ENCODE peak calls at places on chromosomes 3 and 15, in four cellular contexts. X is Calu3, E is activated B cell treated with CpG ODN at 0.5 μM for 24 hours, N is SJSA1. I is an unnamed sample.
A peak's percentile ranks its signal among the peaks of the same experiment; 100 is the strongest.

GRCh38 chr3:178189854-178190253 is 346.4 kb upstream of the KCNMB2 start:
- DNase-seq in X (no peak), E (no peak), N (no peak), I (no peak)

GRCh38 chr15:25469377-25469776 is 30.6 kb upstream of the UBE3A start:
- DNase-seq in X (no peak), E (no peak), N (no peak), I (no peak)

GRCh38 chr15:28945626-28946215 is 59.9 kb downstream of the APBA2 start:
- DNase-seq in X (no peak), E (no peak), N (peak; percentile 16), I (no peak)

GRCh38 chr15:76203766-76204557 is 107.3 kb downstream of the ETFA start:
- DNase-seq in X (no peak), E (no peak), N (no peak), I (no peak)

GRCh38 chr15:66405605-66406004 is 18.9 kb downstream of the MAP2K1 start:
- DNase-seq in X (no peak), E (no peak), N (no peak), I (no peak)

GRCh38 chr3:183230826-183231225 is 22.2 kb upstream of the B3GNT5 start:
- DNase-seq in X (no peak), E (no peak), N (no peak), I (no peak)

GRCh38 chr3:43346990-43347749 is 60.8 kb downstream of the SNRK start:
- DNase-seq in X (no peak), E (no peak), N (no peak), I (no peak)

GRCh38 chr3:149424921-149425320 is 47.5 kb upstream of the TM4SF1 start:
- DNase-seq in X (no peak), E (no peak), N (no peak), I (no peak)

GRCh38 chr3:80252113-80252512 is 484.3 kb upstream of the ROBO1 start:
- DNase-seq in X (no peak), E (no peak), N (no peak), I (no peak)

GRCh38 chr3:94069242-94069813 is 6.5 kb downstream of the NSUN3 start:
- DNase-seq in X (no peak), E (no peak), N (no peak), I (no peak)

GRCh38 chr15:81235781-81236507 is 39.3 kb downstream of the IL16 start:
- DNase-seq in X (no peak), E (no peak), N (peak; percentile 84), I (no peak)

GRCh38 chr3:12895391-12896205 is 54.2 kb upstream of the RPL32 start:
- DNase-seq in X (no peak), E (no peak), N (no peak), I (no peak)

GRCh38 chr3:132871956-132872355 is 149.7 kb upstream of the NPHP3 start:
- DNase-seq in X (no peak), E (no peak), N (no peak), I (no peak)

GRCh38 chr3:138902166-138902565 is 44.8 kb downstream of the FOXL2 start:
- DNase-seq in X (no peak), E (no peak), N (no peak), I (no peak)

GRCh38 chr15:78810377-78811123 is 714 bp downstream of the ADAMTS7 start:
- DNase-seq in X (peak; percentile 57), E (peak; percentile 36), N (peak; percentile 62), I (peak; percentile 49)

GRCh38 chr3:149472393-149472792 is 2.1 kb upstream of the TM4SF4 start:
- DNase-seq in X (no peak), E (no peak), N (no peak), I (no peak)

GRCh38 chr3:152621967-152622812 is 212.7 kb upstream of the P2RY1 start:
- DNase-seq in X (no peak), E (no peak), N (no peak), I (no peak)